ENCODE peak calls at places on chromosomes 12 and 14, in seven cellular contexts. P is H1, Z is suprapubic skin, Q is K562, E is HepG2, G is stomach, Y is transverse colon. F is an unnamed sample.

GRCh38 chr14:95197498-95198010 is 40.2 kb upstream of the DICER1 start:
- DNase-seq in P (no peak), Z (no peak), Q (no peak), E (no peak), G (peak), Y (no peak), F (no peak)

GRCh38 chr14:50920482-50921225 is 23.6 kb downstream of the PYGL start:
- DNase-seq in P (no peak), Z (no peak), Q (no peak), E (peak), G (no peak), Y (no peak), F (no peak)

GRCh38 chr14:103871596-103872480 is 24.5 kb upstream of the PPP1R13B start:
- DNase-seq in P (peak), Z (no peak), Q (peak), E (no peak), G (peak), Y (peak), F (peak)

GRCh38 chr12:31958601-31959000 is 614 bp upstream of the RESF1 start:
- DNase-seq in P (no peak), Z (no peak), Q (no peak), E (peak), G (no peak), Y (no peak), F (no peak)

GRCh38 chr14:76953196-76953945 is 75.1 kb downstream of the IRF2BPL start:
- DNase-seq in P (no peak), Z (no peak), Q (no peak), E (peak), G (peak), Y (peak), F (peak)

GRCh38 chr12:51424662-51425539 is at the start of gene SLC4A8:
- DNase-seq in P (peak), Z (peak), Q (peak), E (peak), G (peak), Y (peak), F (peak)

GRCh38 chr12:68807576-68808387 is at the start of gene MDM2:
- DNase-seq in P (peak), Z (peak), Q (peak), E (peak), G (peak), Y (peak), F (peak)

GRCh38 chr14:49907186-49907585 is 14.3 kb downstream of the ARF6 start:
- DNase-seq in P (no peak), Z (no peak), Q (no peak), E (no peak), G (no peak), Y (no peak), F (no peak)

GRCh38 chr14:63435838-63436237 is 107.3 kb downstream of the PPP2R5E start:
- DNase-seq in P (no peak), Z (peak), Q (no peak), E (peak), G (peak), Y (peak), F (peak)

GRCh38 chr14:102185360-102185759 is 45.7 kb downstream of the WDR20 start:
- DNase-seq in P (no peak), Z (no peak), Q (peak), E (peak), G (peak), Y (no peak), F (no peak)

GRCh38 chr12:59834659-59835474 is 239.0 kb downstream of the SLC16A7 start:
- DNase-seq in P (no peak), Z (no peak), Q (no peak), E (peak), G (no peak), Y (no peak), F (no peak)

GRCh38 chr14:26527095-26527494 is 70.7 kb downstream of the NOVA1 start:
- DNase-seq in P (no peak), Z (no peak), Q (no peak), E (no peak), G (no peak), Y (no peak), F (no peak)

GRCh38 chr14:32075636-32076277 is 1.3 kb upstream of the ARHGAP5 start:
- DNase-seq in P (no peak), Z (no peak), Q (no peak), E (peak), G (no peak), Y (peak), F (peak)
- TF ChIP-seq POLR2AphosphoS5 in P (no peak), Z (no peak), Q (no peak), E (no peak), G (no peak), Y (no peak), F (no peak)

GRCh38 chr14:48568688-48569087 is 893.3 kb upstream of the MDGA2 start:
- DNase-seq in P (no peak), Z (no peak), Q (no peak), E (no peak), G (no peak), Y (no peak), F (no peak)
- TF ChIP-seq EP300 in P (no peak), Z (no peak), Q (no peak), E (no peak), G (no peak), Y (no peak), F (no peak)

GRCh38 chr12:2336409-2336829 is 283.6 kb downstream of the CACNA1C start:
- DNase-seq in P (no peak), Z (no peak), Q (peak), E (no peak), G (no peak), Y (no peak), F (no peak)
- H3K4me3 ChIP-seq in P (no peak), Z (no peak), Q (no peak), E (no peak), G (no peak), Y (no peak), F (no peak)

GRCh38 chr14:85921241-85921640 is 391.3 kb downstream of the FLRT2 start:
- DNase-seq in P (no peak), Z (no peak), Q (no peak), E (no peak), G (no peak), Y (no peak), F (no peak)
- TF ChIP-seq POLR2AphosphoS5 in P (no peak), Z (no peak), Q (no peak), E (no peak), G (no peak), Y (no peak), F (no peak)

GRCh38 chr14:55075628-55076027 is 24.2 kb downstream of the MAPK1IP1L start:
- DNase-seq in P (no peak), Z (no peak), Q (no peak), E (no peak), G (no peak), Y (no peak), F (no peak)

GRCh38 chr14:55074662-55075061 is 23.2 kb downstream of the MAPK1IP1L start:
- DNase-seq in P (peak), Z (no peak), Q (no peak), E (no peak), G (no peak), Y (no peak), F (no peak)

GRCh38 chr14:55077155-55077554 is 25.7 kb downstream of the MAPK1IP1L start:
- DNase-seq in P (peak), Z (no peak), Q (no peak), E (peak), G (peak), Y (peak), F (no peak)

GRCh38 chr14:55073856-55074255 is 22.4 kb downstream of the MAPK1IP1L start:
- DNase-seq in P (peak), Z (no peak), Q (no peak), E (no peak), G (no peak), Y (no peak), F (no peak)

GRCh38 chr14:55077691-55078151 is 26.3 kb downstream of the MAPK1IP1L start:
- DNase-seq in P (peak), Z (no peak), Q (no peak), E (peak), G (peak), Y (peak), F (peak)
- TF ChIP-seq EP300 in P (no peak), Z (no peak), Q (no peak), E (no peak), G (no peak), Y (no peak), F (no peak)

GRCh38 chr14:65229431-65230286 is 127.3 kb upstream of the MAX start:
- DNase-seq in P (peak), Z (peak), Q (peak), E (peak), G (peak), Y (peak), F (peak)
- H3K4me3 ChIP-seq in P (no peak), Z (peak), Q (no peak), E (peak), G (peak), Y (peak), F (peak)

GRCh38 chr12:118145798-118146156 is 9.9 kb downstream of the PEBP1 start:
- DNase-seq in P (no peak), Z (no peak), Q (no peak), E (no peak), G (no peak), Y (no peak), F (no peak)

GRCh38 chr12:118144499-118144898 is 8.6 kb downstream of the PEBP1 start:
- DNase-seq in P (no peak), Z (no peak), Q (no peak), E (no peak), G (no peak), Y (no peak), F (no peak)

GRCh38 chr12:118148287-118148686 is 12.4 kb downstream of the PEBP1 start:
- DNase-seq in P (no peak), Z (no peak), Q (no peak), E (no peak), G (no peak), Y (no peak), F (no peak)

GRCh38 chr12:118140825-118141224 is 4.9 kb downstream of the PEBP1 start:
- DNase-seq in P (no peak), Z (no peak), Q (no peak), E (no peak), G (no peak), Y (no peak), F (no peak)

DNA sequence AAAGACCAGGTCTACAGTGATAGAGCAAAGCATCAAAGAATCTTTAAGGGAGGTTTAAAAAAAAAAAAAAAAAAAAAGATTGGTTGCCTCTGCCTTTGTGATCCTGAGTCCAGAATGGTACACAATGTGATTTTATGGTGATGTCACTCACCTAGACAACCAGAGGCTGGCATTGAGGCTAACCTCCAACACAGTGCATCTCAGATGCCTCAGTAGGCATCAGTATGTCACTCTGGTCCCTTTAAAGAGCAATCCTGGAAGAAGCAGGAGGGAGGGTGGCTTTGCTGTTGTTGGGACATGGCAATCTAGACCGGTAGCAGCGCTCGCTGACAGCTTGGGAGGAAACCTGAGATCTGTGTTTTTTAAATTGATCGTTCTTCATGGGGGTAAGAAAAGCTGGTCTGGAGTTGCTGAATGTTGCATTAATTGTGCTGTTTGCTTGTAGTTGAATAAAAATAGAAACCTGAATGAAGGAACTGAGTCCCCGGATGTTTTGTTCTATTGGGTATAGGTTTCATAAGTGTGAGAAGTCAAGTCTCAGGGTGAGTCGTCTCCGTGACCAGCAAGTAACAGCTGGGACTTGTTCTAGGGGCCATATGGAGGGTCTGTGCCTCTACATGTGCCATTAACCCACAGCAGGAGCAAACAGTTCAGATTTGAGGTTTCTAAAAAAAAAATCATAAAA is 9.3 kb downstream of the PEBP1 start:
- DNase-seq in P (no peak), Z (no peak), Q (no peak), E (no peak), G (no peak), Y (no peak), F (no peak)
- TF ChIP-seq POLR2AphosphoS5 in P (no peak), Z (no peak), Q (no peak), E (no peak), G (no peak), Y (no peak), F (no peak)

GRCh38 chr12:6961695-6962284 is 8.7 kb downstream of the PHB2 start:
- DNase-seq in P (peak), Z (peak), Q (peak), E (peak), G (peak), Y (peak), F (peak)

GRCh38 chr12:6959376-6960290 is 8.5 kb downstream of the PTPN6 start:
- DNase-seq in P (no peak), Z (peak), Q (no peak), E (no peak), G (no peak), Y (no peak), F (no peak)

GRCh38 chr12:6960291-6961277 is 9.4 kb downstream of the PTPN6 start:
- DNase-seq in P (no peak), Z (peak), Q (no peak), E (no peak), G (no peak), Y (peak), F (no peak)

GRCh38 chr12:6962285-6963015 is 8.0 kb downstream of the PHB2 start:
- DNase-seq in P (peak), Z (peak), Q (peak), E (no peak), G (peak), Y (peak), F (peak)

DNA sequence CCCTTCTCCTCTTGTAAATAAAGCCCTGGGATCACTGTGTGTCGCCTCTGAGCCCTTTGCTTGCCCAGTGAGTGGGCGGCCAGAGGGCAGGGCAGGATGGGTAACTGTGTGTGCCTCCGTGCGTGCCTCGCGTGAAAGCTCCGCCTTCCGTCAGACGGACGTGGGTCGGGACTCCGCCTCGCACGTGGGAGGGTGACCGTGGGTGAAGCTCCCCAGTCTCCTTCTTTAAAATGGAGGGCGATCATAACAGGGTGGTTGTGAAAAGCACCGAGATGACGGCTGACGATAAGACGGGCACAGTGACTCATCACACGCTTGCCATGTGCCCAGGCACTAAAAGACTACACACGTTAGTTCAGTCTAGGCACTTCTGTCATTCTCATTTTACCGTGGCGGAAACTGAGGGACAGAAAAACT is 9.2 kb downstream of the PHB2 start:
- DNase-seq in P (no peak), Z (peak), Q (peak), E (no peak), G (peak), Y (peak), F (peak)
- TF ChIP-seq EP300 in P (no peak), Z (no peak), Q (no peak), E (no peak), G (no peak), Y (no peak), F (peak)

GRCh38 chr12:57739387-57739786 is 845 bp upstream of the AGAP2 start:
- DNase-seq in P (no peak), Z (peak), Q (no peak), E (no peak), G (no peak), Y (no peak), F (no peak)

GRCh38 chr12:57738661-57739237 is at the start of gene AGAP2:
- DNase-seq in P (peak), Z (peak), Q (no peak), E (no peak), G (no peak), Y (no peak), F (peak)

GRCh38 chr12:57741413-57741789 is 2.9 kb upstream of the AGAP2 start:
- DNase-seq in P (no peak), Z (no peak), Q (no peak), E (no peak), G (no peak), Y (no peak), F (no peak)

GRCh38 chr12:57740656-57741412 is 2.3 kb upstream of the AGAP2 start:
- DNase-seq in P (no peak), Z (no peak), Q (no peak), E (no peak), G (no peak), Y (peak), F (no peak)

DNA sequence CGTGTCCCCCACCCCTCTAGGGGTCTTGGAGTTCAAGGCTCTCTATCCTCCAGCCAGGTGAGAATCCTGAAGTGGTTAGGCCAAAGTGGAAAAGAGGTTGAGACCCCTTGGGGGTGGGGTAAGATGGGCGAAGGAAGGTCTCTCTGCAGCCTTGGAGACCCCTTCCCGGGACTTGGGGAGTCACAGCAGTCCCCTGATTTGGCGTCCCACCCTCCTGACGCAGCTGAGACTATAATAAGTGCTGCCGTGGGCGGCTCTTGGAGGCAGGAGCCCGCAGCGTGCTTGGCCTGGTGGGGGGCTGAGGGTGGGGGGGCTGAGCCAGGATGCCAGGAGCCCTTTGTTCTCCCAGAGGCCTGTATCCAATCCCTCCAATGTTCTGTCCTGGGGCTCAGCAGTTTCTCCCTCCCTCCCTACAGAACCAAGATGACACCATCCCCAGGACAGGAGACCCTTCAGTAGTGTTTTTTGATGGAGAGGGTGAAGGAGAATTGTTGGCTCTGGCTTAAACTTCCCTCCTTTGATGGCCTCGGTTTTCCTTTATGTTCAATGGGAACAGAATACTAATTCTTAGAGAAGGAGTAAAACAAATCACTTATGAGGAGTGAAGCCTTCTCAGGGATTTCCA is 1.5 kb upstream of the AGAP2 start:
- DNase-seq in P (no peak), Z (no peak), Q (no peak), E (no peak), G (no peak), Y (no peak), F (no peak)
- H3K4me3 ChIP-seq in P (no peak), Z (no peak), Q (no peak), E (no peak), G (no peak), Y (no peak), F (no peak)